ENCODE peak calls at places on chromosomes 3 and 15, in four cellular contexts. One of them, this sample, is unnamed.
A peak's percentile ranks its signal among the peaks of the same experiment; 100 is the strongest.

GRCh38 chr3:182276512-182276911 is 516.8 kb upstream of the ATP11B start:
- DNase-seq in lung: no peak
- DNase-seq in GM23248: no peak
- DNase-seq in testis: no peak
- DNase-seq in this sample: no peak

GRCh38 chr15:57505949-57506391 is 85.7 kb upstream of the MYZAP start:
- DNase-seq in lung: peak; percentile 82
- DNase-seq in testis: no peak
- DNase-seq in GM23248: peak; percentile 77
- DNase-seq in this sample: peak; percentile 45

GRCh38 chr15:60043744-60044435 is 39.8 kb downstream of the FOXB1 start:
- DNase-seq in GM23248: no peak
- DNase-seq in lung: no peak
- DNase-seq in testis: no peak
- DNase-seq in this sample: no peak

GRCh38 chr3:60301142-60301541 is 950.1 kb downstream of the FHIT start:
- DNase-seq in GM23248: peak; percentile 89
- DNase-seq in lung: no peak
- DNase-seq in testis: no peak
- DNase-seq in this sample: peak; percentile 47

GRCh38 chr3:45034612-45035252 is 8.6 kb downstream of the CLEC3B start:
- DNase-seq in lung: peak; percentile 66
- DNase-seq in GM23248: no peak
- DNase-seq in testis: peak; percentile 61
- DNase-seq in this sample: no peak

GRCh38 chr15:88303455-88303854 is 46.9 kb upstream of the NTRK3 start:
- DNase-seq in lung: no peak
- DNase-seq in GM23248: no peak
- DNase-seq in testis: no peak
- DNase-seq in this sample: no peak

GRCh38 chr3:129278970-129279906 is 568 bp downstream of the HMCES start:
- DNase-seq in GM23248: peak; percentile 80
- DNase-seq in testis: peak; percentile 36
- DNase-seq in lung: peak; percentile 33
- DNase-seq in this sample: peak; percentile 55

GRCh38 chr3:30439451-30440053 is 166.8 kb upstream of the TGFBR2 start:
- DNase-seq in GM23248: no peak
- DNase-seq in lung: no peak
- DNase-seq in testis: no peak
- DNase-seq in this sample: no peak

GRCh38 chr3:95338446-95338845 is 1275.6 kb downstream of the NSUN3 start:
- DNase-seq in lung: no peak
- DNase-seq in GM23248: no peak
- DNase-seq in testis: no peak
- DNase-seq in this sample: no peak

GRCh38 chr3:81045976-81046375 is 715.5 kb downstream of the GBE1 start:
- DNase-seq in lung: no peak
- DNase-seq in GM23248: no peak
- DNase-seq in testis: no peak
- DNase-seq in this sample: no peak

GRCh38 chr3:27885641-27886040 is 163.5 kb upstream of the EOMES start:
- DNase-seq in GM23248: no peak
- DNase-seq in testis: no peak
- DNase-seq in lung: no peak
- DNase-seq in this sample: no peak

GRCh38 chr3:81279481-81280273 is 481.8 kb downstream of the GBE1 start:
- DNase-seq in testis: no peak
- DNase-seq in GM23248: peak; percentile 28
- DNase-seq in lung: no peak
- DNase-seq in this sample: peak; percentile 47

GRCh38 chr15:27993996-27994775 is 104.9 kb downstream of the OCA2 start:
- DNase-seq in testis: no peak
- DNase-seq in GM23248: no peak
- DNase-seq in lung: no peak
- DNase-seq in this sample: no peak

GRCh38 chr3:32821686-32822296 is 4.0 kb downstream of the TRIM71 start:
- DNase-seq in testis: peak; percentile 14
- DNase-seq in lung: no peak
- DNase-seq in GM23248: no peak
- DNase-seq in this sample: no peak

GRCh38 chr15:71469393-71469792 is 341.0 kb upstream of the NR2E3 start:
- DNase-seq in lung: no peak
- DNase-seq in GM23248: peak; percentile 56
- DNase-seq in testis: no peak
- DNase-seq in this sample: peak; percentile 68

GRCh38 chr3:101988591-101988990 is 139.3 kb downstream of the NFKBIZ start:
- DNase-seq in testis: no peak
- DNase-seq in lung: no peak
- DNase-seq in GM23248: peak; percentile 14
- DNase-seq in this sample: no peak

GRCh38 chr3:152564454-152564853 is 270.5 kb upstream of the P2RY1 start:
- DNase-seq in lung: no peak
- DNase-seq in GM23248: no peak
- DNase-seq in testis: no peak
- DNase-seq in this sample: peak; percentile 24

GRCh38 chr3:29201609-29202008 is 79.3 kb upstream of the RBMS3 start:
- DNase-seq in GM23248: no peak
- DNase-seq in lung: no peak
- DNase-seq in testis: no peak
- DNase-seq in this sample: no peak

GRCh38 chr3:39180546-39181346 is 11.6 kb downstream of the XIRP1 start:
- DNase-seq in testis: peak; percentile 93
- DNase-seq in lung: peak; percentile 93
- DNase-seq in GM23248: peak; percentile 96
- DNase-seq in this sample: peak; percentile 92

GRCh38 chr3:107986505-107986904 is 104.3 kb downstream of the CD47 start:
- DNase-seq in GM23248: no peak
- DNase-seq in lung: no peak
- DNase-seq in testis: no peak
- DNase-seq in this sample: no peak

GRCh38 chr15:70375586-70375985 is 277.9 kb upstream of the TLE3 start:
- DNase-seq in testis: no peak
- DNase-seq in GM23248: no peak
- DNase-seq in lung: no peak
- DNase-seq in this sample: no peak

GRCh38 chr3:44058022-44058867 is 183.4 kb upstream of the TOPAZ1 start:
- DNase-seq in GM23248: peak; percentile 87
- DNase-seq in testis: no peak
- DNase-seq in lung: no peak
- DNase-seq in this sample: peak; percentile 49

GRCh38 chr3:196667056-196667844 is 27.8 kb downstream of the NRROS start:
- DNase-seq in testis: no peak
- DNase-seq in lung: no peak
- DNase-seq in GM23248: no peak
- DNase-seq in this sample: no peak

GRCh38 chr3:12759693-12760565 is 870 bp upstream of the TMEM40 start:
- DNase-seq in GM23248: no peak
- DNase-seq in testis: no peak
- DNase-seq in lung: no peak
- DNase-seq in this sample: no peak

GRCh38 chr15:56919708-56920637 is 1.5 kb downstream of the TCF12 start:
- DNase-seq in testis: peak; percentile 69
- DNase-seq in lung: no peak
- DNase-seq in GM23248: peak; percentile 55
- DNase-seq in this sample: peak; percentile 66

GRCh38 chr3:50264389-50264963 is 4.5 kb upstream of the SEMA3B start:
- DNase-seq in testis: peak; percentile 74
- DNase-seq in lung: peak; percentile 87
- DNase-seq in GM23248: peak; percentile 83
- DNase-seq in this sample: peak; percentile 93

GRCh38 chr3:53278667-53279066 is 22.8 kb upstream of the TKT start:
- DNase-seq in lung: no peak
- DNase-seq in testis: no peak
- DNase-seq in GM23248: no peak
- DNase-seq in this sample: no peak

DNA sequence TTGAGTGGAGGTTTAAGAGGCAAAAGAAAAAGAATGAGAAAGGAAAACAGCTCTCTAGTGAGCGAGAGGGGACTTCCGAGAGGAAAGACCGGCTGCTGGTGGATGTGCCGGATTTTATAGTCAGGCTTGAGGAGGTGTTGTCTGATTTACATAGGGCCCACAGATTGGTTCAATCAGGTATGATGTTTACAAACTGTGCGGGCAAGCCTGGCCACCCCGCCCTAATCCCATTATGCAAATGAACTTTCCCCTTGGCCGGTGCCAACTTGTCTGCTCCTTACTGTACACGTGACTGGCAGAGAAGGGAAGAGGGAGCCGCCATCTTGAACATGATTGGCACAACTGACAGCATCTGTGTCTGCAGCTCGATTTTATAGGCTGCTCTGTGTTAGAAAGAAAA is 44.7 kb downstream of the FAM43A start:
- DNase-seq in GM23248: peak; percentile 10
- DNase-seq in lung: peak; percentile 66
- DNase-seq in testis: peak; percentile 43
- DNase-seq in this sample: peak; percentile 17
- H3K4me3 ChIP-seq in GM23248: no peak overlapping the region
- H3K4me3 ChIP-seq in lung: no peak overlapping the region
- H3K4me3 ChIP-seq in testis: no peak overlapping the region
- H3K4me3 ChIP-seq in this sample: peak overlapping the region; percentile 24

GRCh38 chr3:169666501-169667379 is 3.2 kb upstream of the MECOM start:
- DNase-seq in testis: no peak
- DNase-seq in lung: no peak
- DNase-seq in GM23248: no peak
- DNase-seq in this sample: no peak

GRCh38 chr3:169667380-169667671 is 3.8 kb upstream of the MECOM start:
- DNase-seq in lung: no peak
- DNase-seq in testis: no peak
- DNase-seq in GM23248: no peak
- DNase-seq in this sample: no peak

GRCh38 chr3:169665264-169666078 is 2.0 kb upstream of the MECOM start:
- DNase-seq in lung: no peak
- DNase-seq in testis: no peak
- DNase-seq in GM23248: no peak
- DNase-seq in this sample: no peak

GRCh38 chr3:169667710-169668080 is 4.2 kb upstream of the MECOM start:
- DNase-seq in testis: no peak
- DNase-seq in GM23248: no peak
- DNase-seq in lung: no peak
- DNase-seq in this sample: no peak

DNA sequence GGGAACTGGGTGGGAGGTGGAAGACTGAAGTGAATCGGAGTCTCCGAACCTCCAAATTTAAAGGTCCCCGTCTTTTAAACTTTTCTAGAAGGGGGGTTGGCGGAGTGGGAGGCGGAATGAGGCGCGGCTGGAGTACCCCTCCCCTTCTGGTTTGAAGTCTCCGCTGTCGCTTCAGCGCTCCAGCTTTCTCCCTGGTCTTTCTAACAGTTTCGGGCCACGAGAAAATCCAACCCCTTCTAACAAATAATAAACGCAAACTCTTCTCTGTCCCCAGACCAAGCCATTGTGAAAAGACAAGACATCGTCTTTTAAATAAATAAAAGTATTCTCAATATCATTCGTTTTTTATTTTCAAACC is 2.5 kb upstream of the MECOM start:
- DNase-seq in lung: no peak
- DNase-seq in testis: no peak
- DNase-seq in GM23248: no peak
- DNase-seq in this sample: no peak
- H3K4me3 ChIP-seq in lung: no peak overlapping the region
- H3K4me3 ChIP-seq in testis: no peak overlapping the region
- H3K4me3 ChIP-seq in GM23248: no peak overlapping the region
- H3K4me3 ChIP-seq in this sample: no peak overlapping the region

GRCh38 chr3:66441692-66442091 is 59.1 kb downstream of the LRIG1 start:
- DNase-seq in GM23248: no peak
- DNase-seq in lung: no peak
- DNase-seq in testis: no peak
- DNase-seq in this sample: no peak

GRCh38 chr3:66443404-66443803 is 57.4 kb downstream of the LRIG1 start:
- DNase-seq in lung: no peak
- DNase-seq in testis: no peak
- DNase-seq in GM23248: no peak
- DNase-seq in this sample: no peak

GRCh38 chr3:66441124-66441523 is 59.7 kb downstream of the LRIG1 start:
- DNase-seq in lung: no peak
- DNase-seq in testis: no peak
- DNase-seq in GM23248: peak; percentile 71
- DNase-seq in this sample: peak; percentile 40

GRCh38 chr3:66444146-66444644 is 56.6 kb downstream of the LRIG1 start:
- DNase-seq in lung: no peak
- DNase-seq in testis: no peak
- DNase-seq in GM23248: no peak
- DNase-seq in this sample: no peak

DNA sequence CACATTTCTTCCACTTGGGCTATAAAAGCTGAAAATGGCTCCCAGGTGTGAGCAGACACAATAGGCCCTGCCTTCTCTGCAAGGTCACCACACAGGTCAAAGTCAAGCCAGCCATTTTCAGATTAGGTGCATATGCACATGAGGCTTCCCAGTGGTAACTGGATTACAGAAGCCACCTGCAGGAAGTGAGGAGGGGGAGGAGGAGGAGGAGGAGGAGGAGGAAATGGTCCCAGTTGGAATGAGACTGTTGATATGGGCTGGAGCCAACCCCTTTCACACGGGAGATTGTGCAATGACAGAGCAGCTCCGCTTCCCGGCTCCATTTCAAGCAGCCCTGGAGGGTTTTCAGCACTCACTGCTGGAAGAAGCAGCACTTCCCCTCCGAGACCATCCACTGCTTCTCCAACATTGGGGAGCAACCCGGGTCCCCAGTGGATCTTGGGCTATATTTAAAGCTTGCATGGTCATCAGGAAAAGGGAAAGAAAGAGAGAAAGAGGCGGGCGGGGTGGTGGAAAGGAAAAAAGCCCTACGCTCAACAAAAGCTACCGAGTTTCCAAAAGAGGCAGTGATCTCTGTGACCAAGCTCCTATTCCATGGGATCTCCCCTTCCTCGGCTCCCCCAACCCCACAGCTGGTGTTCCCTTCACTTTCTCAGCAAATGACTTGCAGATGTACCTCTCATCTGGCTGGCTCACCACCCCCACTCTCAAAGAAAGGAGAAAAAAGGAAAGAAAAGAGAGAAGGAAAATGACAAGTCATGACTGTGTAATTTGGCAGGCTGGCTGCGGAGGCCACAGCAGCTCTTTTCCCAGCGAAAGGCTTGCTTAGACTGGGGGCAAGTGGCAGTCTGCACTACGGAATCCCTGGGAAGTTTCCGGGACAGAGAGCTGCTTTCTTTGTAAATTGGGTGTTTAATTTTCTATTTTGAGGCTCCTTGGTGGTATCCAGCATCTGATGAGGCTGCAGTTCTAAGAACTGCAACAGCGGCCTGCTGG is 58.3 kb downstream of the LRIG1 start:
- DNase-seq in lung: peak; percentile 80
- DNase-seq in GM23248: peak; percentile 86
- DNase-seq in testis: peak; percentile 61
- DNase-seq in this sample: peak; percentile 92
- H3K4me3 ChIP-seq in lung: no peak overlapping the region
- H3K4me3 ChIP-seq in GM23248: peak overlapping the region; percentile 63
- H3K4me3 ChIP-seq in testis: no peak overlapping the region
- H3K4me3 ChIP-seq in this sample: peak overlapping the region; percentile 76

DNA sequence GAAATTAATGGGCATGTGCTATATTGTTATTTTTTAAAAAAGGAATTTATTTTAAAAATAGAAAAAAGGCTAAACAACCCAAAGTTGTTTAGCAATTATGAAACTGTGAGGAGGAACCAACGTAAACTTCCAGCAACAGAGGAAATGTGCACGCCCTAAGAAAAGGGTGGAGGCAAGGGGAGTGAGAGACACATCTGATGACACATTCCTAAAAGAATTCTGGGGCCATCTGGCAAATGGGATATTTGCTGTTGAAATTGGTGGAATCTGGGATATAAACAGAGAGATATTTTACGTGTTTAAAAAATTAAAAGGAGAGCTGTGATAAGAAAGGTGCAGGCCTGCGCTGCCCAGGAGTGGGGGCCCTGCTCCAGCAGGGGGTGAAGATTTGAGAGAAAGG is 50.8 kb upstream of the MUC13 start:
- DNase-seq in lung: no peak
- DNase-seq in GM23248: peak; percentile 93
- DNase-seq in testis: no peak
- DNase-seq in this sample: peak; percentile 87
- H3K4me3 ChIP-seq in lung: no peak overlapping the region
- H3K4me3 ChIP-seq in GM23248: peak overlapping the region; percentile 40
- H3K4me3 ChIP-seq in testis: no peak overlapping the region
- H3K4me3 ChIP-seq in this sample: peak overlapping the region; percentile 50